ENCODE peak calls at places on chromosome 13, in eight cellular contexts. N is BJ, W is heart left ventricle, S is choroid plexus epithelial cell, A is tibial nerve, C is hepatocyte, T is AG10803, F is upper lobe of left lung. O is an unnamed sample.

GRCh38 chr13:38662362-38662761 is 24.5 kb upstream of the FREM2 start:
- DNase-seq in N (no peak), S (peak), C (peak), T (peak), F (no peak), W (no peak), A (no peak), O (peak)

GRCh38 chr13:73417012-73417615 is 358.3 kb downstream of the KLF5 start:
- DNase-seq in F (no peak), W (no peak), A (no peak), C (no peak), N (no peak), S (peak), T (peak), O (no peak)

GRCh38 chr13:57424379-57424778 is 207.2 kb upstream of the PCDH17 start:
- DNase-seq in S (no peak), N (no peak), F (no peak), C (no peak), W (no peak), T (no peak), A (no peak), O (no peak)

GRCh38 chr13:59532405-59532804 is 631.3 kb downstream of the DIAPH3 start:
- DNase-seq in S (peak), F (no peak), C (no peak), A (no peak), N (no peak), W (no peak), T (no peak), O (no peak)

GRCh38 chr13:96844195-96844594 is 150.1 kb downstream of the OXGR1 start:
- DNase-seq in A (no peak), C (no peak), F (no peak), S (no peak), N (no peak), T (no peak), W (no peak), O (no peak)

GRCh38 chr13:37736040-37736439 is 133.5 kb downstream of the TRPC4 start:
- DNase-seq in T (no peak), F (no peak), S (peak), C (no peak), A (no peak), W (no peak), N (no peak), O (no peak)

GRCh38 chr13:113493315-113493951 is 2.9 kb upstream of the DCUN1D2 start:
- DNase-seq in F (no peak), N (peak), C (peak), W (no peak), T (peak), A (no peak), S (peak), O (peak)

GRCh38 chr13:95091755-95092154 is 209.5 kb downstream of the ABCC4 start:
- DNase-seq in C (no peak), S (no peak), T (no peak), N (no peak), W (no peak), F (no peak), A (no peak), O (no peak)

GRCh38 chr13:91747164-91747563 is 348.7 kb downstream of the GPC5 start:
- DNase-seq in S (no peak), W (no peak), A (no peak), N (no peak), T (no peak), C (peak), F (no peak), O (no peak)

GRCh38 chr13:47499358-47500150 is 501.5 kb downstream of the SUCLA2 start:
- DNase-seq in C (peak), A (no peak), W (no peak), T (peak), S (peak), F (no peak), N (peak), O (peak)

GRCh38 chr13:26619321-26619720 is 61.8 kb downstream of the WASF3 start:
- DNase-seq in C (no peak), A (no peak), N (peak), W (no peak), T (peak), F (no peak), S (peak), O (peak)

GRCh38 chr13:99812611-99813010 is 159.0 kb downstream of the ZIC5 start:
- DNase-seq in C (no peak), A (no peak), S (peak), W (no peak), N (peak), F (no peak), T (peak), O (peak)

GRCh38 chr13:41017153-41017552 is 2.0 kb downstream of the ELF1 start:
- DNase-seq in A (no peak), C (peak), S (no peak), W (no peak), F (no peak), N (no peak), T (no peak), O (no peak)

GRCh38 chr13:41017744-41018582 is 1.2 kb downstream of the ELF1 start:
- DNase-seq in C (no peak), A (no peak), N (no peak), T (no peak), W (no peak), F (no peak), S (no peak), O (no peak)

GRCh38 chr13:41018583-41018909 is 570 bp downstream of the ELF1 start:
- DNase-seq in S (no peak), W (no peak), N (no peak), F (no peak), C (no peak), T (no peak), A (no peak), O (no peak)

GRCh38 chr13:41019578-41020347 is 647 bp upstream of the ELF1 start:
- DNase-seq in T (no peak), F (no peak), W (no peak), A (no peak), S (no peak), N (no peak), C (peak), O (no peak)

DNA sequence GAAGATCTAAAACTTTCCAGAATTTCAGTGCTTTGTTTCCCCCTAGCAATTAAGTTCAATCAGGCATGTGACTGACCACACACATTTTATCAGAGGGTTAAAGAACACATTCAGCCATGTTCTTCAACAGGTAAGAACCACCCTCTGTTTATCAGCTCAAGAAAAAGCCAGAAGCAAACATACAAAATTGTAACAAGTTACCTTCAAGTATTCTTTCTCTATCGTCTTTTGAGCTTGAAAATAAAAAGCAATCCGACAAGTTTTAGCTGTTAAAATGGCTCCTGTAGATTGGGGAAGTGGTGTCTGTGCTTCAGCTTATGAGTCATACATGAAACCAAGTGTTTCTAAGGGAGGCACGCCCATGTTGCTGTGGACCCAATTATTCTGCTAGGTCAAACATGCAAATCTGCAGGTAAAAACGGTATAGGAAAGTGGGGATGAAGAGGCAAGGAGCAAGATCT is at the start of gene ELF1:
- DNase-seq in N (no peak), S (peak), T (peak), A (peak), F (no peak), W (no peak), C (peak), O (peak)
- H3K4me3 ChIP-seq in N (no peak), S (no peak), T (peak), A (peak), F (peak), W (peak), C (peak), O (no peak)

DNA sequence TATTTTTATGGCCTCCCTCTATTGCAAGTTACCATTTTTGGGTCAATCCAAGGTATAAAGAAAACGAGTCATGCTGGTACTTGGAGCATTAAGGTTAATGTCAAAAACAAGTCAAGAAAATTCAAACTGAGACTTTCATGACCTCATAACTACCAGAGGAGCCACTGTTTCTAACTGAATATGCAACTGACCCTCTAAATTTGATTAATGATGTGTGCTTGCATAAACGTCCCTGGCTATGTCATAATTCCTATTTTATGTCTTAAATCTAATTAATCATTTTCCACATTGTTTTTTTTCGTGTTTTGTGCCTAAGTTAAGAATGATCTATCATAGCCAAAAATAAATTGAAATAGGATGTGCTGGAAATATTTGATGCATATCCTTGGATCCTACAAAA is 396.7 kb upstream of the GPC6 start:
- DNase-seq in A (no peak), F (no peak), N (no peak), S (no peak), W (no peak), C (no peak), T (no peak), O (no peak)
- H3K4me3 ChIP-seq in A (no peak), F (no peak), N (no peak), S (no peak), W (no peak), C (no peak), T (no peak), O (no peak)

DNA sequence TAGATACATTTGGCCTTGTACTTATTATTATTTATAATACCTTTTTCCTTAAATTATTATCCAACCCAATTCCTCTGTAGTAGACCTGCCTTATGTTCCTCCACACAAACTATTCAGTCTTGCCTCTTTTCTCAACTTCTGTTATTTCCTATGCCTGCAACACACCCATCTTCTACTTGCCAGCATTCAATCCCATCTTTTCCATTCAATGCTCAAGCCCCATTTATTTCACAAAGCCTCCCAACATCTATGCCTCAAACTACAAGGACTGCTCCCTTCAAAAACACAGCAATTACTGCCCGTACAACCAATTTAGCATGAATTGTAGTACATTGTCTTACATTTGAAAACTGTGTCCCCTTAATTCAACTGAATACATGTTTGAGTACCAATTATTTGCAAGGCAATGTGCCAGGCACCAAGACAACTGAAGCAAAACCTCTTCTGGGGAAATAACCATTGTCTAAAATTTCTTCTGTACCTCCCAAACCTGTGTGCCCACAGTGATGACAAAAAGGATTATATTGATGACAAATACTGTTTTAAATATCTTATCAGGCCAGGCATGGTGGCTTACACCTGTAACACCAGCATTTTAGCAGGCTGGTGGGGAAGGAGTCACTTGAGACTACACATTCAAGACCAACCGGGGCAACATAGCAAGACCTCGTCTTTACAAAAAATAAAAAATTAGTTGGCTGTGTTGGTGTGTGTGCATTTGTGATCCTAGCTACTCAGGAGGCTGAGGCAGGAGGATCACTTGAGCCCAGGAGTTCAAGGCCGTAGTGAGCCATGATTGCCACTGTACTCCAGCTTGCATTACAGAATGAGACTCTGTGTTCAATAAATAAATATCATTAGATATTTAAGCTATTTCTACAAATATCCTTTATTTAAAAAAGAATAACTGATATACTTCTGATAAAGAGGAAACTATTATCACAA is 35.1 kb downstream of the ELF1 start:
- DNase-seq in S (no peak), F (no peak), W (no peak), N (no peak), A (no peak), T (no peak), C (no peak), O (no peak)
- H3K4me3 ChIP-seq in S (no peak), F (peak), W (peak), N (no peak), A (peak), T (no peak), C (no peak), O (no peak)

DNA sequence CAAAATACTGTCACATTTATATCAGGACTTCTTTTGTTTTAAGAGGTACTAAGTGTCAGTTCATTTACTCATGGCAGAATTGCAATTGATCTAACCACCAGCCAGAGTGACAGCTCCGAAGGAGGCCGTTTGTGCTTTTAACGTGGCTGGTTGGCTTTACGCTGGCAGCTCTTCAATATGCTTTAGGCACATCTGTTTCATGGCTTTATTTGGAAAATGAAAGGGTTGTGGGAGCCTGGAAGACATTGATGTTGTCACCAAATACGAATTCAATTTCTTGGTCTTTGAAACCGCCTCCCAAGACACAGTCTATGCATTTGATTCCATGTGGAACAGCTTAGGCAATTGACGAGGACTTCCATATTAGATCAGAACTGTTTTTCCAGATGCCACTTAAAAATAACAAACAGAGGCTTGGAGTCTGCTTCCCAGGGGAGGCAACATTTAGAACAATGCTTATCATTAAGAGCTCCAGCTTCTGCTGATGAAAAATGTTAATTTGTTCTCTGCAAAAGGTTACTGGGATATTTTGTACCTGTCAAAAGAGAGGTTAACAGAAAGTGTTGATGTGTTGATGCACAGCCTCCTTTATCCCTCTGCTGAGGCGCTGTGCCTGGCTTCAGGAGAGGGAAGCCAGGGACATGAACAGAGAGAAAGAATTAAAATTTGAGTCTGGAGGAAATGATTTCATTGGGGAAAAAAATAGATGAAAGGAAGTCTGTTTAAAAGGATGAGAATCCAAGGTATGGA is 64.0 kb upstream of the TNFRSF19 start:
- DNase-seq in W (no peak), C (no peak), S (no peak), F (no peak), N (no peak), A (no peak), T (peak), O (no peak)
- H3K4me3 ChIP-seq in W (no peak), C (no peak), S (no peak), F (no peak), N (no peak), A (no peak), T (peak), O (no peak)

O was measured in skeletal muscle cell.